ENCODE peak calls at places on chromosomes 11 and 22, in five cellular contexts. One of them, this sample, is unnamed.

GRCh38 chr11:28903716-28904115 is 795.5 kb downstream of the METTL15 start:
- DNase-seq in sigmoid colon: no peak
- DNase-seq in transverse colon: no peak
- DNase-seq in SK-N-SH: no peak
- DNase-seq in K562: no peak
- DNase-seq in this sample: no peak

GRCh38 chr11:99068832-99069231 is 48.1 kb downstream of the CNTN5 start:
- DNase-seq in sigmoid colon: no peak
- DNase-seq in transverse colon: no peak
- DNase-seq in SK-N-SH: no peak
- DNase-seq in K562: no peak
- DNase-seq in this sample: no peak

GRCh38 chr22:49012695-49013094 is 815.0 kb downstream of the BRD1 start:
- DNase-seq in sigmoid colon: no peak
- DNase-seq in transverse colon: no peak
- DNase-seq in SK-N-SH: peak; percentile 30
- DNase-seq in K562: no peak
- DNase-seq in this sample: no peak

GRCh38 chr11:100808904-100809491 is 121.9 kb downstream of the ARHGAP42 start:
- DNase-seq in sigmoid colon: no peak
- DNase-seq in transverse colon: no peak
- DNase-seq in SK-N-SH: no peak
- DNase-seq in K562: peak; percentile 56
- DNase-seq in this sample: no peak

GRCh38 chr22:42697542-42698013 is 23.1 kb downstream of the A4GALT start:
- DNase-seq in sigmoid colon: peak; percentile 97
- DNase-seq in transverse colon: peak; percentile 72
- DNase-seq in SK-N-SH: no peak
- DNase-seq in K562: no peak
- DNase-seq in this sample: peak; percentile 72

GRCh38 chr22:22141031-22141430 is 103.6 kb upstream of the VPREB1 start:
- DNase-seq in sigmoid colon: no peak
- DNase-seq in transverse colon: no peak
- DNase-seq in SK-N-SH: no peak
- DNase-seq in K562: no peak
- DNase-seq in this sample: no peak

GRCh38 chr11:60367009-60367408 is 11.3 kb upstream of the MS4A7 start:
- DNase-seq in sigmoid colon: no peak
- DNase-seq in transverse colon: no peak
- DNase-seq in SK-N-SH: no peak
- DNase-seq in K562: no peak
- DNase-seq in this sample: no peak

GRCh38 chr22:46074771-46075551 is 75.4 kb upstream of the PPARA start:
- DNase-seq in sigmoid colon: peak; percentile 68
- DNase-seq in transverse colon: peak; percentile 35
- DNase-seq in SK-N-SH: no peak
- DNase-seq in K562: no peak
- DNase-seq in this sample: peak; percentile 50

GRCh38 chr22:37267128-37267587 is 15.2 kb upstream of the CYTH4 start:
- DNase-seq in sigmoid colon: no peak
- DNase-seq in transverse colon: peak; percentile 55
- DNase-seq in SK-N-SH: peak; percentile 91
- DNase-seq in K562: peak; percentile 66
- DNase-seq in this sample: peak; percentile 70

GRCh38 chr11:80967649-80968048 is 1526.8 kb upstream of the TENM4 start:
- DNase-seq in sigmoid colon: no peak
- DNase-seq in transverse colon: no peak
- DNase-seq in SK-N-SH: no peak
- DNase-seq in K562: no peak
- DNase-seq in this sample: no peak

GRCh38 chr22:29719894-29720645 is at the start of gene CABP7:
- DNase-seq in sigmoid colon: no peak
- DNase-seq in transverse colon: no peak
- DNase-seq in SK-N-SH: peak; percentile 79
- DNase-seq in K562: no peak
- DNase-seq in this sample: peak; percentile 72

GRCh38 chr11:11910541-11910940 is 68.8 kb downstream of the USP47 start:
- DNase-seq in sigmoid colon: no peak
- DNase-seq in transverse colon: no peak
- DNase-seq in SK-N-SH: no peak
- DNase-seq in K562: no peak
- DNase-seq in this sample: no peak

GRCh38 chr22:40396882-40397281 is 26.5 kb downstream of the SGSM3 start:
- DNase-seq in sigmoid colon: no peak
- DNase-seq in transverse colon: peak; percentile 85
- DNase-seq in SK-N-SH: peak; percentile 75
- DNase-seq in K562: no peak
- DNase-seq in this sample: no peak

DNA sequence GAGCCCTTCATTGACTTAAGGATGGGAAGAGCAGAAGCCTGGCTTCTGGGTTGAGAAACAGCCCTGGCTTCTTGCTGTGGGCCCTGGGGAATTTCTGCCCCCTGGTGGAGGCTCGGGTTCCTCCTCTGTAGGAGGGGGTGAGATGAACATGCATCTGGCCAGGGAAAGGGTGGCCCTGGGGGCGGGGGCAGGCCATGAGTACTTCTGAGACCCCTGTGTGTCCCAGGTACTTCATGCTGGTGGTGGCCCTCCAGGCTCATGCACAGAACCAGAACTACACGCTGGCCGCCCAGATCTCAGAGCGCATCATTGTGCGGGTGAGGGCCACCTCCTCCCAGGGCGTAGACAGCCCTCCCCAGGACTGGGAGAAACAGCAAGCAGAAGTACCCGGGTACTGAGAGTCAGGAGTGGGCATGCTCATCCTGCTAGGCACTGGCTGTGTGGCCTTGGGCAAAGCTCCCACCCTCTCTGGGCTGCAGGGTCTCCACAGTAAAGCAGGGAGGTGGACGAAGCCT is 15.8 kb downstream of the TMEM258 start:
- DNase-seq in sigmoid colon: no peak
- DNase-seq in transverse colon: peak; percentile 66
- DNase-seq in SK-N-SH: peak; percentile 90
- DNase-seq in K562: peak; percentile 90
- DNase-seq in this sample: no peak
- H3K4me3 ChIP-seq in sigmoid colon: no peak overlapping the region
- H3K4me3 ChIP-seq in transverse colon: no peak overlapping the region
- H3K4me3 ChIP-seq in SK-N-SH: no peak overlapping the region
- H3K4me3 ChIP-seq in K562: no peak overlapping the region
- H3K4me3 ChIP-seq in this sample: no peak overlapping the region

GRCh38 chr11:8355418-8355742 is 91.7 kb upstream of the LMO1 start:
- DNase-seq in sigmoid colon: no peak
- DNase-seq in transverse colon: no peak
- DNase-seq in SK-N-SH: no peak
- DNase-seq in K562: no peak
- DNase-seq in this sample: no peak
- TF ChIP-seq POLR2AphosphoS5 in sigmoid colon: no peak
- TF ChIP-seq POLR2AphosphoS5 in transverse colon: no peak
- TF ChIP-seq POLR2AphosphoS5 in SK-N-SH: no peak
- TF ChIP-seq POLR2AphosphoS5 in K562: no peak
- TF ChIP-seq POLR2AphosphoS5 in this sample: no peak

GRCh38 chr22:23518381-23519187 is 61.5 kb downstream of the IGLL1 start:
- DNase-seq in sigmoid colon: no peak
- DNase-seq in transverse colon: no peak
- DNase-seq in SK-N-SH: peak; percentile 61
- DNase-seq in K562: no peak
- DNase-seq in this sample: no peak
- TF ChIP-seq EP300 in sigmoid colon: no peak
- TF ChIP-seq EP300 in transverse colon: no peak
- TF ChIP-seq EP300 in SK-N-SH: peak; percentile 55
- TF ChIP-seq EP300 in K562: no peak
- TF ChIP-seq EP300 in this sample: no peak

GRCh38 chr11:103939694-103940093 is 96.7 kb upstream of the DDI1 start:
- DNase-seq in sigmoid colon: no peak
- DNase-seq in transverse colon: no peak
- DNase-seq in SK-N-SH: no peak
- DNase-seq in K562: no peak
- DNase-seq in this sample: no peak
- H3K4me3 ChIP-seq in sigmoid colon: no peak overlapping the region
- H3K4me3 ChIP-seq in transverse colon: no peak overlapping the region
- H3K4me3 ChIP-seq in SK-N-SH: no peak overlapping the region
- H3K4me3 ChIP-seq in K562: no peak overlapping the region
- H3K4me3 ChIP-seq in this sample: no peak overlapping the region

DNA sequence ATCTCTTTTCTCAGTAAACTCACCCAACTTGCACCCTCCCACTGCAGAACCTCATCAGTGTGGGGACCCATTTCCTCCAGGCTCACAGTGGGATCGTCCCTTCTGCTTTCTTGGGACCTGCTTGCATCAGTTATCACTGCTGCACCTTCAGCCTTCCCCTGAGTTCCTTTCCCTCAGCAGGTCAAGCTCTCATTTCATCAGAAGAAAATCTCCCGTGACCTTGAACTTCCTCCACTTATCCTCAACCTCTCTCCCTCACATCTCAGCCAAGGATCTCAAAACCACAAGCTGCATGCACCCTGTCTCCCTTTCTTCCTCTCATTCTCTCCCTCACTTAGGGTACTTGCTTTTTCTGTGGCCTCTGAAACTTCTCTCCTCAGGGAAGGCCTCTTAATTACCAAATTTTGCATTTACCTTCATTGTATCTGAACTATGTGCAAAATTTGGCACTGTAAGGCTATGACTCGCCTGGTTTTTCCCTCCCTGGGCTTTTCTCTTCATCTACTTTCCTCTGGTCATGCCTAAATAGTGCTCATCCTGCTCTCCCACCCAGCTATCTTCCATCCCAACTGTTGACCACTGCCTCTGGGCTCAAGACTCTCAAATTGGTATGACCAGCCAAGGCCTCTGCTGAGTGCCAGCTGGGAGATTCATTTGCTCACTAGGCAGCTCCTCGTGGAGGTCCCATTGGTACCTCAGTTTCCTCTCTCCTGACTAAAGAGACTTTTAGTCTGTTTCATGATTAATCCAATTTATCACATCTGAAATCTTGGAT is 2.7 kb upstream of the RCE1 start:
- DNase-seq in sigmoid colon: peak; percentile 39
- DNase-seq in transverse colon: no peak
- DNase-seq in SK-N-SH: no peak
- DNase-seq in K562: peak; percentile 5
- DNase-seq in this sample: no peak
- TF ChIP-seq POLR2AphosphoS5 in sigmoid colon: no peak
- TF ChIP-seq POLR2AphosphoS5 in transverse colon: no peak
- TF ChIP-seq POLR2AphosphoS5 in SK-N-SH: no peak
- TF ChIP-seq POLR2AphosphoS5 in K562: no peak
- TF ChIP-seq POLR2AphosphoS5 in this sample: no peak

DNA sequence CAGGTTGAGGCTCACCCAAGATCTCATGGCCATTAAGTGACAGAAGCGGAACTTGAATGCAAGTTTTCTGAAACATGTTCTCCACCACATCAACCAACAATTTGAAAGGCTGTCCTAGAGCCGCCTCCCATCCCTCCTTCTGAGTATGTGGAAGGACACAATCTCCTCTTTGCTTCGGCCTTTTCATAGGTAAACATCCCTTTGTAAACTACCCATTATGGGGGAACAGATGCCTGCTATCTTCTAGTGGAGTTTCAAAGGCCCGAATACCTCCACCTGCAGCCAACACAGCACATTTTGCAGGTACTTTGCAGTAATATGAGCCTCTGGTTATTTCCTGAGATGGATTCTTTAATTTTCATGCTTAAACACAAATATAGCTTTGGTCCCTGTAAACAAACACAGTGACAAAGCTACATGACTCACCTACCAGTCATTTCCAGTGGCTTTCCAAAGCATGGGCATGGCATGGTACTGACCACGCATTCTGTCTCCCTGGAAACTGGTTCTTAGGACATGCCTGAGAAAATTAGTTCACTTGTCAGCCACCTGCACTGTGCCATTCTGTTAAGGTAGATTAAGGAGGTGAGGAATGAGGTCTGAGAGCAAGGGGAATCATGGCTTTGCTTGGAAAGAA is 60.1 kb downstream of the EHF start:
- DNase-seq in sigmoid colon: no peak
- DNase-seq in transverse colon: no peak
- DNase-seq in SK-N-SH: no peak
- DNase-seq in K562: no peak
- DNase-seq in this sample: no peak
- TF ChIP-seq EP300 in sigmoid colon: no peak
- TF ChIP-seq EP300 in transverse colon: no peak
- TF ChIP-seq EP300 in SK-N-SH: no peak
- TF ChIP-seq EP300 in K562: no peak
- TF ChIP-seq EP300 in this sample: no peak

GRCh38 chr11:66708701-66709100 is 20.3 kb downstream of the SPTBN2 start:
- DNase-seq in sigmoid colon: no peak
- DNase-seq in transverse colon: no peak
- DNase-seq in SK-N-SH: no peak
- DNase-seq in K562: no peak
- DNase-seq in this sample: no peak
- H3K4me3 ChIP-seq in sigmoid colon: no peak overlapping the region
- H3K4me3 ChIP-seq in transverse colon: no peak overlapping the region
- H3K4me3 ChIP-seq in SK-N-SH: no peak overlapping the region
- H3K4me3 ChIP-seq in K562: no peak overlapping the region
- H3K4me3 ChIP-seq in this sample: no peak overlapping the region

This sample was measured in upper lobe of left lung.